ENCODE peak calls at places on chromosomes 6 and 20, in six cellular contexts. U is mesenchymal stem cell, H is H9, Z is neuronal stem cell, N is trophoblast cell, Y is H1. S is an unnamed sample.

GRCh38 chr6:75546401-75546800 is 52.8 kb upstream of the FILIP1 start:
- DNase-seq in U (peak), H (no peak), Z (no peak), N (no peak), Y (no peak), S (peak)

GRCh38 chr6:84842526-84843161 is 78.2 kb upstream of the TBX18 start:
- DNase-seq in U (no peak), H (no peak), Z (no peak), N (no peak), Y (no peak), S (no peak)

GRCh38 chr6:136486357-136486756 is 63.9 kb downstream of the MAP7 start:
- DNase-seq in U (no peak), H (no peak), Z (no peak), N (no peak), Y (no peak), S (no peak)

GRCh38 chr6:3727036-3727435 is 24.5 kb downstream of the PXDC1 start:
- DNase-seq in U (no peak), H (no peak), Z (no peak), N (no peak), Y (no peak), S (no peak)

GRCh38 chr20:17655865-17656489 is 26.1 kb downstream of the RRBP1 start:
- DNase-seq in U (no peak), H (peak), Z (no peak), N (peak), Y (no peak), S (peak)

GRCh38 chr6:137043710-137044365 is 927 bp downstream of the IL20RA start:
- DNase-seq in U (peak), H (peak), Z (peak), N (no peak), Y (no peak), S (peak)

GRCh38 chr20:43840382-43841070 is 74.1 kb upstream of the TOX2 start:
- DNase-seq in U (peak), H (peak), Z (peak), N (no peak), Y (peak), S (peak)

GRCh38 chr20:37919389-37920040 is 16.6 kb downstream of the VSTM2L start:
- DNase-seq in U (no peak), H (no peak), Z (no peak), N (no peak), Y (no peak), S (no peak)

GRCh38 chr6:36539814-36540568 is 7.3 kb downstream of the STK38 start:
- DNase-seq in U (no peak), H (no peak), Z (no peak), N (peak), Y (no peak), S (no peak)

GRCh38 chr20:49676581-49677291 is 36.9 kb downstream of the B4GALT5 start:
- DNase-seq in U (peak), H (no peak), Z (no peak), N (no peak), Y (no peak), S (peak)

GRCh38 chr20:51497542-51498467 is 44.7 kb downstream of the NFATC2 start:
- DNase-seq in U (no peak), H (no peak), Z (no peak), N (no peak), Y (no peak), S (peak)

GRCh38 chr6:107331409-107332386 is 127.7 kb downstream of the PDSS2 start:
- DNase-seq in U (no peak), H (no peak), Z (no peak), N (peak), Y (no peak), S (peak)

GRCh38 chr20:19952392-19952791 is 64.8 kb upstream of the NAA20 start:
- DNase-seq in U (no peak), H (no peak), Z (no peak), N (no peak), Y (no peak), S (no peak)

GRCh38 chr6:161374971-161375873 is 101.4 kb upstream of the AGPAT4 start:
- DNase-seq in U (no peak), H (peak), Z (no peak), N (no peak), Y (no peak), S (no peak)

GRCh38 chr20:52895662-52896061 is 76.5 kb upstream of the TSHZ2 start:
- DNase-seq in U (no peak), H (no peak), Z (no peak), N (no peak), Y (no peak), S (no peak)

GRCh38 chr20:47089151-47089550 is 194.5 kb downstream of the EYA2 start:
- DNase-seq in U (no peak), H (no peak), Z (no peak), N (no peak), Y (no peak), S (no peak)

GRCh38 chr6:79574636-79575035 is 37.4 kb upstream of the LCA5 start:
- DNase-seq in U (peak), H (peak), Z (no peak), N (peak), Y (no peak), S (peak)

GRCh38 chr20:9330151-9330550 is 184.2 kb upstream of the LAMP5 start:
- DNase-seq in U (no peak), H (no peak), Z (no peak), N (no peak), Y (no peak), S (no peak)

GRCh38 chr20:5569021-5569420 is 181.2 kb upstream of the SHLD1 start:
- DNase-seq in U (peak), H (no peak), Z (no peak), N (peak), Y (no peak), S (peak)

GRCh38 chr20:25624500-25624939 is 706 bp upstream of the NANP start:
- DNase-seq in U (no peak), H (no peak), Z (no peak), N (no peak), Y (no peak), S (no peak)

GRCh38 chr20:45581702-45582101 is 2.6 kb upstream of the WFDC8 start:
- DNase-seq in U (no peak), H (no peak), Z (no peak), N (no peak), Y (no peak), S (no peak)

GRCh38 chr6:43803783-43804549 is 34.0 kb downstream of the VEGFA start:
- DNase-seq in U (peak), H (no peak), Z (no peak), N (peak), Y (no peak), S (peak)

GRCh38 chr6:87139236-87139635 is 16.1 kb upstream of the ZNF292 start:
- DNase-seq in U (peak), H (no peak), Z (no peak), N (peak), Y (no peak), S (peak)

GRCh38 chr6:1597121-1597744 is 12.5 kb upstream of the FOXC1 start:
- DNase-seq in U (no peak), H (no peak), Z (no peak), N (no peak), Y (no peak), S (no peak)

GRCh38 chr6:134795696-134796095 is 154.2 kb downstream of the ALDH8A1 start:
- DNase-seq in U (no peak), H (no peak), Z (peak), N (no peak), Y (no peak), S (no peak)
- H3K14ac ChIP-seq in U (no peak), H (no peak), Z (no peak), N (no peak), Y (no peak), S (no peak)

GRCh38 chr6:21159465-21159864 is 434.1 kb upstream of the SOX4 start:
- DNase-seq in U (no peak), H (no peak), Z (no peak), N (no peak), Y (no peak), S (no peak)

GRCh38 chr6:21158149-21158548 is 435.4 kb upstream of the SOX4 start:
- DNase-seq in U (no peak), H (no peak), Z (no peak), N (no peak), Y (no peak), S (no peak)

GRCh38 chr6:21163110-21163837 is 430.3 kb upstream of the SOX4 start:
- DNase-seq in U (peak), H (no peak), Z (no peak), N (peak), Y (no peak), S (peak)

GRCh38 chr6:21158873-21159272 is 434.7 kb upstream of the SOX4 start:
- DNase-seq in U (no peak), H (no peak), Z (no peak), N (no peak), Y (no peak), S (no peak)

DNA sequence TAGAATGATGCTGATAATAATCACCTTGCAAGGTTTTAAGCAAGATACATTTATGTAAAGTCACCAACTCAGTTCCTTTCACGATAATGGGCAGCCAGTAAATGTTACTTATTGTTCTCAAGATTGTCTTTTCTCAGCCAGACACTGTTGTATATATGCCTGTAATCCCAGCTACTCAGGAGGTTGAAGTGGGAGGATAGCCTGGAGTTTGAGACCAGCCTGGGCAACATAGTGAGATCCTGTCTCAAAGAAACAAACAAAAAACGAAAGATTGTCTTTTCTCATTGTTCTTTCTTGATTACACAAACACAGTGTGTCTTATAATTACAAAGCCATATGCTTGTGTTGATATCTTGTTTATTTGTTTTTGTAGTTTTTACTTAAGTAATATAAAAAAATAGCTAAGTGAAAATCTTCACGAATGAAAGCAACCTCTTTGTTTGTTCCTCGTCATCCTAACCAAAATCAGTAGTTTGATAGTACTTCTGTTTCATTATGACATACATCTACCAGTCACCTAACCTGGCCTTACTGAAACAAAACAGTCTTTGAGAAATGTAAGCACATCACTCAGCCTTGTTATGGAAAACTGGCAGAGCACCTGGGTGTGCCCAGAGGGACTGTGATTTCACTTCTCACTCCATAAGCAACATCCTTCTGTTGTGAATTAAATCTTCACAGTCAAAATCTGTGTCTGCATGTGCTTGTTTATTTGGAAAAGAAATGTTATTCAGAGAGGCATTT is 436.2 kb upstream of the SOX4 start:
- DNase-seq in U (no peak), H (no peak), Z (no peak), N (no peak), Y (no peak), S (no peak)
- H3K14ac ChIP-seq in U (no peak), H (no peak), Z (no peak), N (no peak), Y (no peak), S (no peak)

GRCh38 chr6:41085182-41085581 is 12.4 kb downstream of the NFYA start:
- DNase-seq in U (no peak), H (no peak), Z (no peak), N (no peak), Y (no peak), S (no peak)
- H3K14ac ChIP-seq in U (no peak), H (no peak), Z (no peak), N (no peak), Y (no peak), S (no peak)

DNA sequence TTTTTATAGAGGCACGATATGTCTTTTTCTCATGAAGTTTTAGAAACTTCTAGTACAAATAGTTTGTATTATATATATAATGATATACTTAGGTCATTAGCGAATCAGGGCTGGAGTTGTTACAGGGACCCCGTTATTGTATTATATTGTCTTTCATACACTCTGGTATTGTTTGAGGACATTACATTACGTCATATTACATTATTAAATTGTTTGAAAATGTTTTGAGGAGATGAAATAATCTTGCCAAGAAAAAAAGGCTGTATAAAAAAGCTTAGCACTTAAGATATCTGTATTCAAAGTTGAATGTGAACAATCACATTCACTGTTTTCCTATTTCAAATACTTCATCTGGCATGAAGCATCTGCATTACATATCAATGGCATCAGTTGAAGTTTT is 239.6 kb upstream of the ASCC3 start:
- DNase-seq in U (no peak), H (no peak), Z (no peak), N (no peak), Y (no peak), S (no peak)
- H3K14ac ChIP-seq in U (no peak), H (no peak), Z (no peak), N (no peak), Y (no peak), S (no peak)

GRCh38 chr6:6196762-6197161 is 123.7 kb downstream of the F13A1 start:
- DNase-seq in U (no peak), H (no peak), Z (no peak), N (no peak), Y (no peak), S (no peak)

GRCh38 chr6:6201200-6201599 is 119.3 kb downstream of the F13A1 start:
- DNase-seq in U (no peak), H (no peak), Z (no peak), N (no peak), Y (no peak), S (no peak)

GRCh38 chr6:6195080-6195479 is 125.4 kb downstream of the F13A1 start:
- DNase-seq in U (no peak), H (no peak), Z (no peak), N (no peak), Y (no peak), S (no peak)

GRCh38 chr6:6199678-6200077 is 120.8 kb downstream of the F13A1 start:
- DNase-seq in U (no peak), H (no peak), Z (no peak), N (no peak), Y (no peak), S (no peak)
- H3K14ac ChIP-seq in U (no peak), H (no peak), Z (no peak), N (no peak), Y (no peak), S (no peak)

DNA sequence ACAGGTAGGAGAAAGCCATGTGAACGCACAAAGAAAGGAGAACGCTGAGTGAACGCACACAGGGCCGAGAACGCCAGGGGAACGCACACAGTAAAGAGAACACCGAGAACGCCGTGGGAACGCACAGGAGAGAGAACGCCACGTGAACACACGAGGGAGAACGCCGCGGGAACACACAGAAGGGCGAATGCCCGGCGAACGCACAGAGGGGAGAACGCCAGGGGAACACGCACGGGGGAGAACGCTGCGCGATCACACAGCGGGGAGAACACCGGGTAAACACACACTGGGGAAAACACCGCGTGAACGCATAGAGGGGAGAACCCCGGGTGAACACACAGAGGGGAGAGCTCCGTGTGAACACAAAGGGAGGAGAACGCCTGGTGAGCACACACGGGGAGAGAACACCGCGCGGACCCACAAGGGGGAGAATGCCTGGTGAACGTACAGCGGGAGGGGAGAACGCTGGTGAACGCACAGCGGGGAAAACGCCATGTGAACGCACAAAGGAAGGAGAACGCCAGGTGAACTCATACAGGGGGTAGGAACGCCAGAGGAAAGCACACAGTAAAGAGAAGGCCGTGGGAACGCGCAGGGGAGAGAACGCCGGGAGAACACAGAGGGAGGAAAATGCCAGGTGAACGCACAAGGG is 55.3 kb downstream of the RNASET2 start:
- DNase-seq in U (no peak), H (no peak), Z (no peak), N (no peak), Y (no peak), S (no peak)
- H3K14ac ChIP-seq in U (no peak), H (peak), Z (no peak), N (no peak), Y (no peak), S (no peak)

S was measured in IMR-90.